ENCODE peak calls at places on chromosomes 12 and 14, in ten cellular contexts. P, C, R, O, Z, Y, X, U, A and I are unnamed samples.

GRCh38 chr14:58713677-58714076 is 75.9 kb downstream of the DACT1 start:
- DNase-seq in R (no peak), U (no peak), O (no peak), P (no peak), X (no peak), A (no peak), Y (peak), Z (no peak), C (no peak), I (no peak)

GRCh38 chr14:37237735-37238200 is 40.0 kb downstream of the MIPOL1 start:
- DNase-seq in P (no peak), R (no peak), A (no peak), U (no peak), C (no peak), X (no peak), Z (no peak), Y (no peak), O (no peak), I (no peak)

GRCh38 chr12:27083861-27084271 is 1.5 kb upstream of the C12orf71 start:
- DNase-seq in Y (peak), A (no peak), U (no peak), R (no peak), C (no peak), Z (peak), P (no peak), O (no peak), X (no peak), I (no peak)

GRCh38 chr12:16020034-16020433 is 108.9 kb downstream of the DERA start:
- DNase-seq in O (no peak), Z (no peak), X (no peak), U (no peak), Y (no peak), R (no peak), P (no peak), A (no peak), C (no peak), I (no peak)

GRCh38 chr12:94710933-94711332 is 60.6 kb upstream of the TMCC3 start:
- DNase-seq in R (no peak), Y (no peak), C (no peak), Z (no peak), U (no peak), O (no peak), X (no peak), P (peak), A (peak), I (peak)

GRCh38 chr12:19894049-19894448 is 454.8 kb downstream of the AEBP2 start:
- DNase-seq in C (no peak), U (no peak), X (no peak), O (no peak), Z (no peak), R (no peak), A (no peak), P (no peak), Y (peak), I (no peak)

GRCh38 chr12:102540856-102541385 is 60.6 kb upstream of the IGF1 start:
- DNase-seq in U (no peak), X (no peak), Z (no peak), O (no peak), C (no peak), R (no peak), P (no peak), Y (no peak), A (no peak), I (no peak)

GRCh38 chr12:10331642-10332239 is 24.1 kb downstream of the KLRD1 start:
- DNase-seq in R (no peak), X (no peak), P (no peak), U (no peak), Z (no peak), Y (peak), O (no peak), A (no peak), C (peak), I (peak)

GRCh38 chr14:57712101-57712500 is 153.8 kb downstream of the SLC35F4 start:
- DNase-seq in R (no peak), P (no peak), A (no peak), X (no peak), U (no peak), Z (no peak), O (no peak), C (no peak), Y (no peak), I (no peak)

GRCh38 chr14:32898876-32899275 is 39.8 kb upstream of the NPAS3 start:
- DNase-seq in P (no peak), Y (no peak), A (no peak), Z (no peak), O (no peak), C (no peak), X (no peak), U (no peak), R (no peak), I (no peak)

GRCh38 chr12:121649819-121650353 is 19.6 kb downstream of the MORN3 start:
- DNase-seq in X (no peak), A (no peak), Z (no peak), R (no peak), O (no peak), Y (no peak), C (no peak), U (no peak), P (no peak), I (no peak)

GRCh38 chr14:69043598-69044267 is 64.6 kb upstream of the ACTN1 start:
- DNase-seq in P (no peak), Y (peak), U (no peak), A (no peak), R (no peak), C (no peak), O (no peak), Z (no peak), X (no peak), I (no peak)

GRCh38 chr14:65864549-65864948 is 452.0 kb downstream of the FUT8 start:
- DNase-seq in Y (no peak), X (no peak), C (no peak), P (no peak), R (no peak), A (no peak), Z (no peak), U (no peak), O (no peak), I (no peak)

GRCh38 chr14:36173161-36173560 is 3.4 kb downstream of the PTCSC3 start:
- DNase-seq in R (no peak), O (no peak), U (no peak), Y (no peak), Z (no peak), X (no peak), P (no peak), C (no peak), A (no peak), I (no peak)

GRCh38 chr14:61609143-61609851 is 86.0 kb upstream of the HIF1A start:
- DNase-seq in Z (peak), A (no peak), X (no peak), R (no peak), U (no peak), C (peak), P (no peak), Y (peak), O (no peak), I (peak)

GRCh38 chr12:64400041-64400440 is 4.2 kb upstream of the XPOT start:
- DNase-seq in C (peak), R (peak), Y (peak), P (no peak), Z (no peak), X (no peak), O (no peak), U (no peak), A (no peak), I (no peak)

GRCh38 chr14:101500681-101501080 is 60.6 kb upstream of the DIO3 start:
- DNase-seq in R (no peak), A (no peak), O (no peak), X (no peak), Z (no peak), Y (no peak), C (no peak), P (no peak), U (no peak), I (no peak)

GRCh38 chr14:61322011-61322798 is 826 bp downstream of the PRKCH start:
- DNase-seq in A (no peak), Z (no peak), U (no peak), C (no peak), O (peak), R (peak), X (peak), P (no peak), Y (no peak), I (no peak)

GRCh38 chr12:126262829-126263228 is 1197.6 kb downstream of the AACS start:
- DNase-seq in X (no peak), C (no peak), Z (no peak), P (no peak), R (no peak), U (no peak), Y (no peak), O (no peak), A (no peak), I (no peak)

GRCh38 chr12:113235976-113236375 is 14.7 kb downstream of the TPCN1 start:
- DNase-seq in R (no peak), A (no peak), P (no peak), C (no peak), Y (no peak), X (no peak), U (no peak), Z (no peak), O (no peak), I (no peak)

GRCh38 chr12:120125792-120126634 is 9.5 kb upstream of the RAB35 start:
- DNase-seq in P (no peak), O (no peak), U (no peak), X (no peak), R (no peak), A (no peak), Y (peak), Z (no peak), C (no peak), I (no peak)

GRCh38 chr12:5588231-5588995 is 156.5 kb downstream of the NTF3 start:
- DNase-seq in Y (no peak), Z (no peak), R (no peak), C (no peak), O (no peak), P (no peak), U (no peak), A (no peak), X (no peak), I (no peak)